ENCODE peak calls at places on chromosomes 1 and 21, in six cellular contexts. M is H9, W is H1, H is neuronal stem cell, V is trophoblast cell, X is mesenchymal stem cell. K is an unnamed sample.

GRCh38 chr21:18666725-18667124 is 263.1 kb upstream of the TMPRSS15 start:
- DNase-seq in M (no peak), W (no peak), H (no peak), V (no peak), X (no peak), K (no peak)

GRCh38 chr1:210597555-210598134 is 268.9 kb downstream of the HHAT start:
- DNase-seq in M (no peak), W (no peak), H (no peak), V (peak), X (peak), K (peak)

GRCh38 chr1:112544011-112544688 is 35.4 kb downstream of the WNT2B start:
- DNase-seq in M (no peak), W (no peak), H (no peak), V (peak), X (peak), K (peak)

GRCh38 chr1:19477284-19478240 is 7.8 kb downstream of the CAPZB start:
- DNase-seq in M (no peak), W (no peak), H (no peak), V (no peak), X (peak), K (no peak)

GRCh38 chr1:50237081-50237480 is 128.4 kb downstream of the ELAVL4 start:
- DNase-seq in M (no peak), W (no peak), H (no peak), V (no peak), X (no peak), K (no peak)

GRCh38 chr1:6794164-6794563 is 8.9 kb downstream of the CAMTA1 start:
- DNase-seq in M (no peak), W (no peak), H (no peak), V (peak), X (peak), K (peak)

GRCh38 chr1:184770176-184770575 is 15.5 kb upstream of the EDEM3 start:
- DNase-seq in M (no peak), W (no peak), H (no peak), V (no peak), X (peak), K (no peak)

GRCh38 chr1:63643926-63644325 is 50.7 kb downstream of the PGM1 start:
- DNase-seq in M (no peak), W (no peak), H (no peak), V (no peak), X (no peak), K (no peak)

GRCh38 chr1:5109652-5110051 is 455.2 kb downstream of the AJAP1 start:
- DNase-seq in M (no peak), W (no peak), H (no peak), V (no peak), X (no peak), K (no peak)

GRCh38 chr1:21220815-21221214 is 44.1 kb upstream of the EIF4G3 start:
- DNase-seq in M (no peak), W (no peak), H (no peak), V (no peak), X (no peak), K (peak)

GRCh38 chr1:107432108-107432507 is 291.3 kb downstream of the NTNG1 start:
- DNase-seq in M (no peak), W (no peak), H (no peak), V (no peak), X (no peak), K (no peak)

GRCh38 chr1:226674892-226675719 is 64.0 kb downstream of the ITPKB start:
- DNase-seq in M (no peak), W (no peak), H (no peak), V (peak), X (peak), K (no peak)

GRCh38 chr1:26832249-26832960 is 5.9 kb downstream of the ZDHHC18 start:
- DNase-seq in M (no peak), W (no peak), H (no peak), V (no peak), X (no peak), K (no peak)

GRCh38 chr1:175388286-175388685 is 195.7 kb upstream of the KIAA0040 start:
- DNase-seq in M (no peak), W (no peak), H (peak), V (no peak), X (no peak), K (no peak)

GRCh38 chr1:225767591-225768540 is 9.8 kb upstream of the SRP9 start:
- DNase-seq in M (peak), W (peak), H (no peak), V (peak), X (peak), K (peak)

GRCh38 chr21:45325206-45326168 is 37.8 kb upstream of the POFUT2 start:
- DNase-seq in M (no peak), W (no peak), H (no peak), V (no peak), X (no peak), K (no peak)

GRCh38 chr1:246947255-246947654 is 15.5 kb upstream of the AHCTF1 start:
- DNase-seq in M (no peak), W (no peak), H (no peak), V (peak), X (peak), K (peak)

GRCh38 chr21:32993894-32994293 is 31.8 kb upstream of the OLIG2 start:
- DNase-seq in M (no peak), W (no peak), H (no peak), V (no peak), X (no peak), K (no peak)

GRCh38 chr1:115112496-115113375 is 23.4 kb upstream of the TSPAN2 start:
- DNase-seq in M (peak), W (peak), H (peak), V (peak), X (peak), K (no peak)
- H4K91ac ChIP-seq in M (no peak), W (no peak), H (no peak), V (peak), X (no peak), K (no peak)

GRCh38 chr1:178613271-178613945 is 100.5 kb downstream of the TEX35 start:
- DNase-seq in M (no peak), W (no peak), H (no peak), V (no peak), X (no peak), K (no peak)
- H4K91ac ChIP-seq in M (no peak), W (no peak), H (no peak), V (no peak), X (peak), K (peak)

DNA sequence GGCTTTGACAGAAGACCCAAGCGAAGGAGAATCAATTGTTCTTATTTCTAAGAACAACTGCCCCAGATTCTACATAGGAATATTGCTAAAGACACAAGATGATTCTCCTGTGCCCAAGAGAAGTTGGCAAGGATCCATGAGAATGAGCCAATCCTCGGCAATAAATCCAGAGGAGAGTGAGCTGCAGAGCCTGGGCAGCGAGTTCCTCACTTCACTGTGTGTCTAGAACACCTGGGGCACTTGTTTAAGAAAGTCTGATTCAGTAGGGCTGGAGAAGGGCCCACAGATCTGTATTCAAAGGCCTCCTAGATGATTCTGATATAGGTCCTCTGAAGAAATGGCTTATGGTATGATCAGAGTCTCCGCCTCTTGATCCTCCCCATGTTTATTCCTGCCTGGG is 31.8 kb downstream of the GADD45A start:
- DNase-seq in M (no peak), W (no peak), H (no peak), V (no peak), X (no peak), K (peak)
- H4K91ac ChIP-seq in M (no peak), W (no peak), H (no peak), V (no peak), X (no peak), K (no peak)

DNA sequence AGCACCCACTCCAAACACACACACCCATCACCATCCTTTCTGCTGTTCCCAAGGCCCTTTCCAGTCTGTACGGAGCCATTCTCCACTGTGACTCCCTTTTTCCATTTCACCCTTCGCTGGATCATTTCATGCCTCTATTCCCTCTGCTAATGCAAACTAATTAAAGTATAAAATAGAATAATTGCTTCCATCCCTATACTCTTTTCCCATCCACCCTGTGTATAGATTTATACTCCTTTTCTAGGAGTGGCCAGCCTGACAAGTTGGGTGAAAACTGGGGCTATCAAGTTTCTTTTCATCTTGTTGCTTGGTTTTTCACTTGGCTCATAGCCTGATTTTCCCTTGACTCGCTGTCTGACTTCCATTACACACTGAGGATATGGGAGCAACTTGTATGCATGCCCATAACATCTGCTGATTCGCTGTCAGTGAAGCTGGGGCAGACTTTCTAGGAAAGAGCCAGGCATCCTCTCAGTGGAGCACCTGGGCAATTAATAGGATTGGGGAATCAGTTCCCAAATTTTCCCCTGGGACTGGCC is 107.0 kb downstream of the PLXNA2 start:
- DNase-seq in M (no peak), W (no peak), H (no peak), V (no peak), X (no peak), K (peak)
- H4K91ac ChIP-seq in M (no peak), W (no peak), H (no peak), V (no peak), X (no peak), K (no peak)

K was measured in IMR-90.